ENCODE peak calls at places on chromosomes 5 and 9, in nine cellular contexts. T, L, S, G, H, N, Y, Z and A are unnamed samples. For H3K4me1, the result is how much of the 10 kb centered on the place peaks cover.

GRCh38 chr9:91433180-91433579 is 9.5 kb upstream of the NFIL3 start:
- DNase-seq in T (peak), L (no peak), S (peak), G (peak), H (no peak), N (no peak), Y (peak), Z (no peak), A (no peak)

GRCh38 chr9:86997158-86997557 is 49.9 kb upstream of the GAS1 start:
- DNase-seq in T (no peak), L (no peak), S (no peak), G (no peak), H (no peak), N (no peak), Y (no peak), Z (no peak), A (no peak)

GRCh38 chr9:5628183-5628529 is 751 bp upstream of the RIC1 start:
- DNase-seq in T (no peak), L (peak), S (no peak), G (no peak), H (no peak), N (no peak), Y (no peak), Z (no peak), A (no peak)

GRCh38 chr5:1492757-1493156 is 31.0 kb downstream of the LPCAT1 start:
- DNase-seq in T (no peak), L (no peak), S (no peak), G (no peak), H (no peak), N (no peak), Y (no peak), Z (no peak), A (no peak)

GRCh38 chr5:3954189-3954588 is 358.6 kb downstream of the IRX1 start:
- DNase-seq in T (no peak), L (no peak), S (no peak), G (no peak), H (no peak), N (no peak), Y (no peak), Z (no peak), A (no peak)

GRCh38 chr9:134676886-134677285 is 35.3 kb downstream of the COL5A1 start:
- DNase-seq in T (no peak), L (no peak), S (no peak), G (no peak), H (no peak), N (no peak), Y (no peak), Z (no peak), A (no peak)

GRCh38 chr9:134130503-134131375 is 5.1 kb upstream of the WDR5 start:
- DNase-seq in T (no peak), L (peak), S (no peak), G (no peak), H (peak), N (peak), Y (no peak), Z (peak), A (peak)

GRCh38 chr5:7849531-7850240 is 1.2 kb downstream of the CFAP90 start:
- DNase-seq in T (no peak), L (peak), S (no peak), G (no peak), H (no peak), N (no peak), Y (no peak), Z (no peak), A (peak)

GRCh38 chr5:81315336-81315735 is 13.9 kb downstream of the ZCCHC9 start:
- DNase-seq in T (no peak), L (peak), S (peak), G (peak), H (no peak), N (no peak), Y (no peak), Z (no peak), A (no peak)

GRCh38 chr5:174581483-174581882 is 142.9 kb upstream of the MSX2 start:
- DNase-seq in T (peak), L (peak), S (no peak), G (no peak), H (no peak), N (no peak), Y (peak), Z (no peak), A (peak)

GRCh38 chr5:102937916-102938315 is 182.0 kb downstream of the GIN1 start:
- DNase-seq in T (no peak), L (no peak), S (peak), G (no peak), H (no peak), N (no peak), Y (no peak), Z (no peak), A (no peak)

GRCh38 chr9:83405674-83406255 is 132.4 kb downstream of the FRMD3 start:
- DNase-seq in T (no peak), L (peak), S (no peak), G (no peak), H (no peak), N (no peak), Y (no peak), Z (no peak), A (no peak)

GRCh38 chr9:38012767-38013450 is 56.1 kb downstream of the SHB start:
- DNase-seq in T (no peak), L (no peak), S (no peak), G (no peak), H (no peak), N (no peak), Y (no peak), Z (no peak), A (no peak)

GRCh38 chr9:137965177-137965795 is 87.7 kb downstream of the CACNA1B start:
- DNase-seq in T (no peak), L (no peak), S (no peak), G (no peak), H (no peak), N (no peak), Y (no peak), Z (no peak), A (no peak)

GRCh38 chr5:55852503-55852902 is 1.3 kb downstream of the IL31RA start:
- DNase-seq in T (no peak), L (no peak), S (no peak), G (no peak), H (no peak), N (no peak), Y (no peak), Z (no peak), A (no peak)

GRCh38 chr9:83934569-83935275 is 13.5 kb upstream of the KIF27 start:
- DNase-seq in T (no peak), L (no peak), S (peak), G (peak), H (no peak), N (no peak), Y (no peak), Z (no peak), A (no peak)

GRCh38 chr5:168313596-168314204 is 22.3 kb downstream of the WWC1 start:
- DNase-seq in T (no peak), L (no peak), S (no peak), G (no peak), H (no peak), N (no peak), Y (no peak), Z (no peak), A (no peak)

GRCh38 chr9:21974230-21974541 is 20.0 kb downstream of the CDKN2A start:
- DNase-seq in T (no peak), L (no peak), S (no peak), G (peak), H (no peak), N (no peak), Y (no peak), Z (no peak), A (no peak)
- H3K27ac ChIP-seq in T (no peak), L (no peak), S (no peak), G (peak), H (no peak), N (no peak), Y (no peak), Z (no peak), A (no peak)

GRCh38 chr5:143322178-143322577 is 81.3 kb downstream of the NR3C1 start:
- DNase-seq in T (no peak), L (no peak), S (no peak), G (no peak), H (no peak), N (no peak), Y (no peak), Z (no peak), A (no peak)
- H3K4me1 ChIP-seq in T (under half), L (under half), S (under half), G (under half), H (under half), N (under half), Y (under half), Z (half or more), A (under half)

DNA sequence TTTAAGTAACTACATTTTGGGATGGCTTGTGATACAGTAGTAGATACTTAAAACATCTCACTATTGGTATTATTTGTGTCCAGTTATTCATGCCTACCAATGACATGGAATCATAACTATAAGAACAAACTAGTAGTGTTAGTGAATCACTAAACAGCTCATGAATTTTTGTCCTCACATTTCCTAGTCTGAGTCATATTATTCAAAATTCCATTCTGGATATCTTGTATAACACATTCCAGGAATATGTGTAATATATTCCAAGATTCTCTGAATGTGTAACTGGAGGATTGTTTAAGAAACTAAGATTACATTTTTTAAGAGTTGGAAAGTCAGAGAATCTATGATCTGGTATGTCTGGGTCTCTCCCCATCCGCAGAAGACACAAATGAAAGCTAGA is 565.3 kb upstream of the ZNF608 start:
- DNase-seq in T (no peak), L (no peak), S (peak), G (peak), H (no peak), N (no peak), Y (no peak), Z (no peak), A (no peak)
- H3K27ac ChIP-seq in T (no peak), L (no peak), S (peak), G (peak), H (no peak), N (no peak), Y (no peak), Z (no peak), A (no peak)

GRCh38 chr9:112754578-112754977 is 4.0 kb downstream of the SNX30 start:
- DNase-seq in T (peak), L (no peak), S (peak), G (peak), H (no peak), N (no peak), Y (no peak), Z (no peak), A (no peak)

GRCh38 chr9:112755059-112755458 is 4.5 kb downstream of the SNX30 start:
- DNase-seq in T (no peak), L (no peak), S (no peak), G (peak), H (no peak), N (no peak), Y (no peak), Z (no peak), A (no peak)

GRCh38 chr9:112755675-112756074 is 5.1 kb downstream of the SNX30 start:
- DNase-seq in T (no peak), L (no peak), S (no peak), G (peak), H (no peak), N (peak), Y (no peak), Z (no peak), A (no peak)

GRCh38 chr9:112752334-112753110 is 2.0 kb downstream of the SNX30 start:
- DNase-seq in T (no peak), L (no peak), S (no peak), G (no peak), H (no peak), N (no peak), Y (no peak), Z (no peak), A (no peak)

GRCh38 chr9:112753725-112754124 is 3.2 kb downstream of the SNX30 start:
- DNase-seq in T (no peak), L (no peak), S (peak), G (peak), H (no peak), N (no peak), Y (no peak), Z (no peak), A (no peak)
- H3K4me1 ChIP-seq in T (under half), L (under half), S (under half), G (half or more), H (under half), N (half or more), Y (under half), Z (half or more), A (under half)

DNA sequence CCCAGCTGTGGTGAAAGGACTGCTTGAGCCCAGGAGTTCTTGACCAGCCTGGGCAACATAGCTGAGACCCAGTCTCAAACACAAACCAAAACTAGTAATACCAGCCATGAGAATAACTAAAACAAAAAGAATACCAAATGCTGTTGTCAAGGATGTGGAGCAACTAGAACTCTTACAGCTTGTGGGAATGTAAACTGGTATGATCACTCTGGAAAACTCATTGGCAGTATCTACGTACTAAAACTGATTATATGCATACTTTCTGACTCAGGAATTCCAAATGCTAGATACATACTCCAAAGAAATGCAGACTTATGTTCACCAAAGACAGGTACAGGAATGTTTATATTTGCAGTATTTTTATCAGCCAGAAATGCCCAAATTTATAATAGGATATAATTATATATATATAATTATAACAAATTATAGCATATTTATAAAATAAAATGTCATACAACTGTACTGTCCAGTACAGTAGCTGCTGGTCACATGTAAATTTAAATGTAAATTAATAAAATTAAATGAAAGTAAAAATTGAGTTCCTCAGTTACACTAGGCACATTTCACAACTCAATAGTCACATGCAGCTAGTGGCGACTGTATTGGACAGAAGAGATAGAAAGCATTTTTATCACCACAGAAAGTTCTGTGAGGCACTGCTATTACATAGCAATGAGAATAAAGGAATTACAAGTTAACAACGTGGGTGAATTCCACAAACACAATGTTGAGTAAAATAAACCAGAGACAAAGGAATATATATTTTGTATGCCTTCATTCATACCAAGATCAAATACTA is 118.5 kb downstream of the GNAQ start:
- DNase-seq in T (no peak), L (no peak), S (peak), G (no peak), H (no peak), N (no peak), Y (no peak), Z (no peak), A (no peak)
- H3K27ac ChIP-seq in T (no peak), L (no peak), S (peak), G (no peak), H (no peak), N (no peak), Y (peak), Z (no peak), A (no peak)

DNA sequence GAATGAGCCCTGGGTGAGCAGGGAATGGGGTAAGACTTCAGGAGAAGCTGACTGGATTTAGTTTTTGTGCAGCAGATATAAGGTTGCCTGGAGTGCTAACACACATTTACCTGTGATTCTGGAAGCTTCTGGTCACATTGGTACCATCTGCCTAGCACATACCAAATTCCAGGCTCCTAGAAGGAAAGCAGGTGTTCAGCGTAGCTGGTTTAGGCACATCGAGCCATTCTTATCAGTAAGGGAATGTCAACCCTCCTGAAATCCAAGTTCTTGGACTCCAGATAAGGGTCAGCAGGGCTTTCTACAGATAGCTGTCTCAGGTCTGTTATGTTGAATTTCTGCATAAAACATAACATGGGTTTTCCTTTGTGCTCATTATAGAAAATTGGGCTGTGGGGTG is 10.3 kb downstream of the TCERG1 start:
- DNase-seq in T (no peak), L (no peak), S (no peak), G (no peak), H (no peak), N (no peak), Y (no peak), Z (no peak), A (no peak)
- H3K4me1 ChIP-seq in T (under half), L (under half), S (under half), G (under half), H (under half), N (under half), Y (under half), Z (under half), A (under half)